ENCODE peak calls at places on chromosomes 12 and 14, in seven cellular contexts. Y, H, Z, M, V, E and T are unnamed samples.

GRCh38 chr12:6465467-6466183 is 4.9 kb downstream of the VAMP1 start:
- DNase-seq in Y (peak; percentile 84), H (peak; percentile 63), Z (no peak), M (peak; percentile 63), V (no peak), E (no peak), T (no peak)

GRCh38 chr14:79585845-79586244 is 625.5 kb downstream of the DIO2 start:
- DNase-seq in Y (peak; percentile 35), H (no peak), Z (no peak), M (no peak), V (no peak), E (no peak), T (no peak)

GRCh38 chr14:36070056-36071043 is 106.2 kb downstream of the PTCSC3 start:
- DNase-seq in Y (peak; percentile 80), H (peak; percentile 78), Z (no peak), M (no peak), V (no peak), E (no peak), T (peak; percentile 40)

GRCh38 chr14:83779266-83779665 is 1750.7 kb upstream of the FLRT2 start:
- DNase-seq in Y (peak; percentile 83), H (no peak), Z (no peak), M (no peak), V (no peak), E (no peak), T (no peak)

GRCh38 chr12:70353780-70354640 is 12.1 kb upstream of the KCNMB4 start:
- DNase-seq in Y (no peak), H (no peak), Z (no peak), M (no peak), V (no peak), E (no peak), T (no peak)

GRCh38 chr14:76844223-76844622 is 18.0 kb downstream of the LRRC74A start:
- DNase-seq in Y (peak; percentile 24), H (peak; percentile 23), Z (no peak), M (peak; percentile 88), V (peak; percentile 52), E (no peak), T (no peak)

GRCh38 chr12:131825146-131825892 is 2.9 kb upstream of the MMP17 start:
- DNase-seq in Y (peak; percentile 77), H (no peak), Z (no peak), M (no peak), V (no peak), E (no peak), T (no peak)

GRCh38 chr12:2289525-2289924 is 236.7 kb downstream of the CACNA1C start:
- DNase-seq in Y (no peak), H (no peak), Z (no peak), M (no peak), V (no peak), E (no peak), T (no peak)

GRCh38 chr14:43872752-43873655 is 634.1 kb downstream of the FSCB start:
- DNase-seq in Y (no peak), H (no peak), Z (no peak), M (no peak), V (no peak), E (no peak), T (no peak)

GRCh38 chr14:22200977-22201605 is 387.9 kb downstream of the DAD1 start:
- DNase-seq in Y (peak; percentile 2), H (peak; percentile 19), Z (no peak), M (no peak), V (no peak), E (no peak), T (no peak)
- TF ChIP-seq CTCF in Y (peak; percentile 72), H (peak; percentile 46), Z (peak; percentile 21), M (peak; percentile 66), V (no peak), E (no peak), T (peak; percentile 58)

GRCh38 chr12:85445060-85445938 is 165.3 kb downstream of the ALX1 start:
- DNase-seq in Y (no peak), H (peak; percentile 24), Z (no peak), M (no peak), V (no peak), E (no peak), T (no peak)
- TF ChIP-seq CTCF in Y (no peak), H (no peak), Z (no peak), M (no peak), V (no peak), E (no peak), T (no peak)

GRCh38 chr12:49283541-49284429 is 11.2 kb upstream of the PRPH start:
- DNase-seq in Y (no peak), H (no peak), Z (no peak), M (no peak), V (no peak), E (no peak), T (no peak)
- TF ChIP-seq CTCF in Y (no peak), H (no peak), Z (no peak), M (no peak), V (no peak), E (no peak), T (no peak)

GRCh38 chr12:90253674-90254181 is 545.1 kb upstream of the ATP2B1 start:
- DNase-seq in Y (peak; percentile 95), H (peak; percentile 49), Z (peak; percentile 13), M (peak; percentile 39), V (peak; percentile 89), E (no peak), T (no peak)
- TF ChIP-seq CTCF in Y (peak; percentile 32), H (no peak), Z (peak; percentile 28), M (peak; percentile 10), V (peak; percentile 27), E (no peak), T (no peak)

GRCh38 chr14:56278383-56278782 is 160.2 kb downstream of the PELI2 start:
- DNase-seq in Y (no peak), H (no peak), Z (no peak), M (no peak), V (no peak), E (no peak), T (no peak)

GRCh38 chr14:56284641-56285040 is 166.4 kb downstream of the PELI2 start:
- DNase-seq in Y (no peak), H (no peak), Z (no peak), M (no peak), V (no peak), E (no peak), T (no peak)

GRCh38 chr14:56282179-56282578 is 164.0 kb downstream of the PELI2 start:
- DNase-seq in Y (no peak), H (no peak), Z (no peak), M (no peak), V (no peak), E (no peak), T (no peak)

DNA sequence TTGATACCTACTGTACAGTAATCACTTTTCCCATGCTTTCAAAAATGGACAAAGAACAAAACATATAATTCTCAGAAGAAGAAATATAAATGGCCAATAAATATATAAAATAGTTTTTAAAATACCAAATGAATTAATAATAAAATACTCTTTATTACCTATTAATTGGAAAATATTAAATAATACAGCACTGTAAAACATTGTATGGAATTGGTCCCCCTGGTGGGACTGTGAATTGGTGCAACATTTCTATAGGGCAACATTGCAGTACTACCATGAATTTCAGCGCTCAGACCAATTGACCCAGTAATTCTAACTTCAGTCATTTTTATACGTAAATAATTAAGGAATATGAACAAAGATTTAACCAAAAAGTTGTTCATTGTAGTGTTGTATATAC is 162.6 kb downstream of the PELI2 start:
- DNase-seq in Y (no peak), H (no peak), Z (no peak), M (no peak), V (no peak), E (no peak), T (no peak)
- TF ChIP-seq CTCF in Y (no peak), H (no peak), Z (no peak), M (peak; percentile 24), V (no peak), E (no peak), T (peak; percentile 45)

GRCh38 chr14:106507354-106507753 is 981.0 kb downstream of the TMEM121 start:
- DNase-seq in Y (no peak), H (no peak), Z (no peak), M (no peak), V (no peak), E (no peak), T (no peak)

GRCh38 chr14:106506901-106507305 is 980.5 kb downstream of the TMEM121 start:
- DNase-seq in Y (no peak), H (no peak), Z (no peak), M (no peak), V (no peak), E (no peak), T (no peak)

GRCh38 chr14:106500571-106500970 is 974.2 kb downstream of the TMEM121 start:
- DNase-seq in Y (no peak), H (no peak), Z (no peak), M (no peak), V (no peak), E (no peak), T (no peak)

GRCh38 chr14:106501898-106502297 is 975.5 kb downstream of the TMEM121 start:
- DNase-seq in Y (no peak), H (no peak), Z (no peak), M (no peak), V (no peak), E (no peak), T (no peak)
- TF ChIP-seq CTCF in Y (no peak), H (no peak), Z (no peak), M (no peak), V (no peak), E (no peak), T (no peak)

DNA sequence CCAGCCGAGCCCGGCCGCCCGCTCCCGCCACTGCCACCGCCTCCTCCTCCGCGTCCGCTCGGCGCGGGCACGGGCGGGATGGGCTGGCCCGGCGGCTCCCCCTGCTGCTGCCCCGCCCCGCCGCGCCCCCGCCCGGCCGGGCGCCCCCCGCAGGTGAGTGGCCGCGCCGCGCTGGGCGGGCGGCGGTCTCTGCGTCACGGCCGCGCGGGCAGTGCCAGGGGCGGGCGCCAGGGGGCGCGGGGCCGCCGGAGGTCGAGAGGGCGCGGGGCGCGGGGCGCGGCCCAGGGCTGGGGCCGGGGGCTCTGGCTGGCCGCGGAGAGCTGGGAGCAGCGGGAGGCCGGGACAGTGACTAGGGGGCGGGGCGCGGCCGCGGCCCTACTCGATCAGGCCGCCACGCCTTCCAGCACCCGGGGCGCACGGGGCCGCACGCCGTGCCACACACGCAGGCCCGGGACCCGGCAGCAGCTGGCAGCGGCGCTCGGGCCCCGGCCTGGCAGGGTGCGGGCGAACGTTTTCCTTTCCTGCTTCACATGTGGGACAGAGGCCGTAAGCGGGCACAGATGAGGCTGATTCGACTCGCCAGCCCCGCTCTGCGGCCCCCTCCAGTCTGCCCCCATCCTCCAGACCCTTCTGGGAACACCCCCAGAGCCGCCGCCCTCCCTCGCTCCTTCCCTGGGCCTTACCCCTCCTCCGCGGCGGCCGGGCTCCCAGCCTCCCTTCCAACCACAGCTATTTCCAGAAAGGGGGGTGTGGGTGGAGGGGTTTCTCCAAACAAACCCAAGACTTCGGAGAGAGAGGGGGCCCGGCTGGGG is 2.4 kb upstream of the TNS2 start:
- DNase-seq in Y (peak; percentile 89), H (peak; percentile 70), Z (no peak), M (peak; percentile 83), V (peak; percentile 82), E (no peak), T (no peak)
- TF ChIP-seq CTCF in Y (no peak), H (peak; percentile 31), Z (no peak), M (peak; percentile 12), V (peak; percentile 45), E (no peak), T (peak; percentile 18)